ENCODE peak calls at places on chromosome X, in four cellular contexts. One of them, this sample, is unnamed.

GRCh38 chrX:132807411-132808030 is 150.9 kb downstream of the HS6ST2 start:
- DNase-seq in A549: no peak
- DNase-seq in GM03348: no peak
- DNase-seq in fibroblast of pulmonary artery: no peak
- DNase-seq in this sample: no peak

GRCh38 chrX:19194285-19195242 is 72.3 kb upstream of the ADGRG2 start:
- DNase-seq in GM03348: no peak
- DNase-seq in A549: no peak
- DNase-seq in fibroblast of pulmonary artery: no peak
- DNase-seq in this sample: no peak

GRCh38 chrX:14802943-14803710 is 69.7 kb downstream of the FANCB start:
- DNase-seq in GM03348: peak; percentile 24
- DNase-seq in A549: no peak
- DNase-seq in fibroblast of pulmonary artery: peak; percentile 46
- DNase-seq in this sample: no peak

GRCh38 chrX:124555036-124555595 is 208.8 kb downstream of the SH2D1A start:
- DNase-seq in GM03348: peak; percentile 48
- DNase-seq in fibroblast of pulmonary artery: peak; percentile 35
- DNase-seq in A549: no peak
- DNase-seq in this sample: no peak

GRCh38 chrX:29858714-29859113 is 356.6 kb upstream of the MAGEB2 start:
- DNase-seq in GM03348: peak; percentile 14
- DNase-seq in A549: no peak
- DNase-seq in fibroblast of pulmonary artery: peak; percentile 13
- DNase-seq in this sample: no peak

GRCh38 chrX:39967348-39967747 is 130.4 kb downstream of the BCOR start:
- DNase-seq in GM03348: no peak
- DNase-seq in A549: no peak
- DNase-seq in fibroblast of pulmonary artery: no peak
- DNase-seq in this sample: no peak

GRCh38 chrX:6456196-6456595 is 78.7 kb downstream of the VCX3A start:
- DNase-seq in GM03348: no peak
- DNase-seq in fibroblast of pulmonary artery: no peak
- DNase-seq in A549: no peak
- DNase-seq in this sample: no peak

GRCh38 chrX:102155806-102156179 is at the start of gene BEX5:
- DNase-seq in GM03348: peak; percentile 11
- DNase-seq in fibroblast of pulmonary artery: no peak
- DNase-seq in A549: no peak
- DNase-seq in this sample: peak; percentile 21

GRCh38 chrX:103061486-103061885 is 2.5 kb downstream of the BEX1 start:
- DNase-seq in GM03348: no peak
- DNase-seq in fibroblast of pulmonary artery: no peak
- DNase-seq in A549: no peak
- DNase-seq in this sample: no peak

GRCh38 chrX:51420610-51421009 is 75.8 kb downstream of the NUDT11 start:
- DNase-seq in A549: peak; percentile 43
- DNase-seq in fibroblast of pulmonary artery: peak; percentile 55
- DNase-seq in GM03348: peak; percentile 33
- DNase-seq in this sample: peak; percentile 22

GRCh38 chrX:110003167-110004156 is 548 bp downstream of the TMEM164 start:
- DNase-seq in GM03348: no peak
- DNase-seq in A549: no peak
- DNase-seq in fibroblast of pulmonary artery: peak; percentile 25
- DNase-seq in this sample: no peak

GRCh38 chrX:23884427-23885024 is 23.2 kb downstream of the APOO start:
- DNase-seq in A549: peak; percentile 79
- DNase-seq in GM03348: peak; percentile 10
- DNase-seq in fibroblast of pulmonary artery: no peak
- DNase-seq in this sample: no peak

GRCh38 chrX:109635151-109635550 is 10.2 kb upstream of the KCNE5 start:
- DNase-seq in fibroblast of pulmonary artery: peak; percentile 34
- DNase-seq in A549: peak; percentile 15
- DNase-seq in GM03348: peak; percentile 20
- DNase-seq in this sample: no peak

GRCh38 chrX:12954981-12955380 is 19.9 kb upstream of the TMSB4X start:
- DNase-seq in GM03348: no peak
- DNase-seq in A549: no peak
- DNase-seq in fibroblast of pulmonary artery: no peak
- DNase-seq in this sample: no peak

GRCh38 chrX:17174671-17175070 is 200.3 kb upstream of the NHS start:
- DNase-seq in GM03348: no peak
- DNase-seq in A549: no peak
- DNase-seq in fibroblast of pulmonary artery: no peak
- DNase-seq in this sample: peak; percentile 19

GRCh38 chrX:31423575-31424284 is 351.9 kb upstream of the FTHL17 start:
- DNase-seq in fibroblast of pulmonary artery: peak; percentile 77
- DNase-seq in GM03348: peak; percentile 28
- DNase-seq in A549: peak; percentile 17
- DNase-seq in this sample: peak; percentile 76

GRCh38 chrX:116756960-116757359 is 294.2 kb upstream of the CT83 start:
- DNase-seq in fibroblast of pulmonary artery: no peak
- DNase-seq in A549: no peak
- DNase-seq in GM03348: no peak
- DNase-seq in this sample: no peak

GRCh38 chrX:72644946-72645345 is 69.2 kb downstream of the PHKA1 start:
- DNase-seq in A549: no peak
- DNase-seq in GM03348: no peak
- DNase-seq in fibroblast of pulmonary artery: no peak
- DNase-seq in this sample: peak; percentile 25

GRCh38 chrX:43646800-43647199 is 9.3 kb upstream of the MAOA start:
- DNase-seq in A549: no peak
- DNase-seq in GM03348: no peak
- DNase-seq in fibroblast of pulmonary artery: no peak
- DNase-seq in this sample: no peak

GRCh38 chrX:15973299-15973698 is 118.7 kb upstream of the AP1S2 start:
- DNase-seq in fibroblast of pulmonary artery: peak; percentile 51
- DNase-seq in A549: peak; percentile 33
- DNase-seq in GM03348: peak; percentile 5
- DNase-seq in this sample: peak; percentile 26

GRCh38 chrX:52585892-52586291 is 68.8 kb downstream of the SSX7 start:
- DNase-seq in GM03348: no peak
- DNase-seq in A549: no peak
- DNase-seq in fibroblast of pulmonary artery: no peak
- DNase-seq in this sample: no peak

GRCh38 chrX:34884693-34885277 is 57.8 kb upstream of the FAM47B start:
- DNase-seq in GM03348: peak; percentile 56
- DNase-seq in fibroblast of pulmonary artery: peak; percentile 82
- DNase-seq in A549: peak; percentile 73
- DNase-seq in this sample: no peak

GRCh38 chrX:149950681-149951080 is 12.4 kb upstream of the EOLA2 start:
- DNase-seq in A549: peak; percentile 55
- DNase-seq in GM03348: peak; percentile 39
- DNase-seq in fibroblast of pulmonary artery: peak; percentile 75
- DNase-seq in this sample: peak; percentile 16

GRCh38 chrX:39477438-39478120 is 620.2 kb downstream of the BCOR start:
- DNase-seq in A549: no peak
- DNase-seq in GM03348: no peak
- DNase-seq in fibroblast of pulmonary artery: peak; percentile 39
- DNase-seq in this sample: no peak

This sample was measured in BE2C.